ENCODE peak calls at places on chromosome 14, in nine cellular contexts. J, H, A, B, R, T, O, K and W are unnamed samples.

GRCh38 chr14:47020500-47020899 is 368.9 kb upstream of the RPL10L start:
- DNase-seq in B (no peak), R (no peak), A (no peak), K (no peak), O (no peak), J (no peak), H (no peak), T (no peak), W (no peak)

GRCh38 chr14:32702571-32702970 is 236.1 kb upstream of the NPAS3 start:
- DNase-seq in K (no peak), H (peak; percentile 40), B (no peak), A (peak; percentile 69), J (peak; percentile 68), R (peak; percentile 34), T (peak; percentile 49), O (peak; percentile 0), W (no peak)

GRCh38 chr14:56131865-56132830 is 13.9 kb downstream of the PELI2 start:
- DNase-seq in K (no peak), R (no peak), H (no peak), B (no peak), T (no peak), A (no peak), O (no peak), J (no peak), W (no peak)

GRCh38 chr14:89445252-89445973 is 28.4 kb upstream of the FOXN3 start:
- DNase-seq in J (no peak), B (no peak), K (no peak), T (no peak), A (no peak), R (no peak), H (no peak), O (no peak), W (no peak)

GRCh38 chr14:50783542-50783941 is 47.4 kb downstream of the NIN start:
- DNase-seq in R (no peak), A (no peak), H (no peak), B (no peak), T (no peak), O (no peak), K (no peak), J (no peak), W (no peak)

GRCh38 chr14:63398952-63399351 is 80.2 kb upstream of the GPHB5 start:
- DNase-seq in O (no peak), B (no peak), J (no peak), R (no peak), K (no peak), A (no peak), T (no peak), H (no peak), W (no peak)

GRCh38 chr14:36174767-36175424 is 1.6 kb downstream of the PTCSC3 start:
- DNase-seq in H (no peak), A (no peak), J (no peak), O (no peak), B (no peak), R (no peak), T (no peak), K (no peak), W (no peak)

GRCh38 chr14:77076118-77076631 is 21.9 kb upstream of the CIPC start:
- DNase-seq in K (no peak), R (peak; percentile 86), A (no peak), O (no peak), H (peak; percentile 96), B (no peak), J (peak; percentile 98), T (no peak), W (peak; percentile 96)

GRCh38 chr14:69004731-69005431 is 25.8 kb upstream of the ACTN1 start:
- DNase-seq in R (no peak), T (peak; percentile 12), A (no peak), B (no peak), H (peak; percentile 42), J (peak; percentile 24), O (no peak), K (no peak), W (no peak)

GRCh38 chr14:77074969-77075368 is 23.1 kb upstream of the CIPC start:
- DNase-seq in K (no peak), A (no peak), R (no peak), H (no peak), J (no peak), T (no peak), O (no peak), B (no peak), W (no peak)

GRCh38 chr14:58750321-58751269 is 112.8 kb downstream of the DACT1 start:
- DNase-seq in T (no peak), K (no peak), B (no peak), O (no peak), H (no peak), J (no peak), A (no peak), R (no peak), W (no peak)

GRCh38 chr14:32588448-32589320 is 259.6 kb downstream of the AKAP6 start:
- DNase-seq in T (peak; percentile 55), A (peak; percentile 20), K (no peak), H (peak; percentile 75), B (peak; percentile 16), O (no peak), R (no peak), J (peak; percentile 80), W (peak; percentile 67)

GRCh38 chr14:39472078-39472477 is 39.8 kb upstream of the FBXO33 start:
- DNase-seq in B (no peak), K (no peak), O (no peak), A (no peak), R (no peak), H (no peak), T (no peak), J (no peak), W (no peak)

GRCh38 chr14:32744811-32745445 is 193.8 kb upstream of the NPAS3 start:
- DNase-seq in A (no peak), O (no peak), B (no peak), R (no peak), J (no peak), T (peak; percentile 60), H (no peak), K (no peak), W (no peak)

GRCh38 chr14:53285064-53285463 is 131.9 kb upstream of the DDHD1 start:
- DNase-seq in A (no peak), T (no peak), H (no peak), R (no peak), B (no peak), K (no peak), O (no peak), J (no peak), W (no peak)

GRCh38 chr14:21105095-21105494 is 4.2 kb downstream of the TMEM253 start:
- DNase-seq in K (no peak), T (no peak), H (no peak), O (no peak), B (no peak), A (no peak), J (no peak), R (no peak), W (no peak)

GRCh38 chr14:63800651-63801385 is 52.0 kb upstream of the SYNE2 start:
- DNase-seq in R (no peak), H (no peak), T (peak; percentile 8), B (no peak), O (no peak), A (no peak), J (no peak), K (no peak), W (peak; percentile 40)

GRCh38 chr14:95663226-95663797 is 22.9 kb upstream of the TCL1B start:
- DNase-seq in H (no peak), T (no peak), J (no peak), R (no peak), B (no peak), A (no peak), K (no peak), O (no peak), W (no peak)

GRCh38 chr14:49623941-49624806 is 3.6 kb downstream of the MGAT2 start:
- DNase-seq in O (no peak), T (peak; percentile 83), H (no peak), J (no peak), B (no peak), K (no peak), R (no peak), A (no peak), W (peak; percentile 62)

GRCh38 chr14:99609245-99610117 is 5.5 kb upstream of the CCDC85C start:
- DNase-seq in A (no peak), K (no peak), O (no peak), B (no peak), H (no peak), J (no peak), R (no peak), T (no peak), W (no peak)

DNA sequence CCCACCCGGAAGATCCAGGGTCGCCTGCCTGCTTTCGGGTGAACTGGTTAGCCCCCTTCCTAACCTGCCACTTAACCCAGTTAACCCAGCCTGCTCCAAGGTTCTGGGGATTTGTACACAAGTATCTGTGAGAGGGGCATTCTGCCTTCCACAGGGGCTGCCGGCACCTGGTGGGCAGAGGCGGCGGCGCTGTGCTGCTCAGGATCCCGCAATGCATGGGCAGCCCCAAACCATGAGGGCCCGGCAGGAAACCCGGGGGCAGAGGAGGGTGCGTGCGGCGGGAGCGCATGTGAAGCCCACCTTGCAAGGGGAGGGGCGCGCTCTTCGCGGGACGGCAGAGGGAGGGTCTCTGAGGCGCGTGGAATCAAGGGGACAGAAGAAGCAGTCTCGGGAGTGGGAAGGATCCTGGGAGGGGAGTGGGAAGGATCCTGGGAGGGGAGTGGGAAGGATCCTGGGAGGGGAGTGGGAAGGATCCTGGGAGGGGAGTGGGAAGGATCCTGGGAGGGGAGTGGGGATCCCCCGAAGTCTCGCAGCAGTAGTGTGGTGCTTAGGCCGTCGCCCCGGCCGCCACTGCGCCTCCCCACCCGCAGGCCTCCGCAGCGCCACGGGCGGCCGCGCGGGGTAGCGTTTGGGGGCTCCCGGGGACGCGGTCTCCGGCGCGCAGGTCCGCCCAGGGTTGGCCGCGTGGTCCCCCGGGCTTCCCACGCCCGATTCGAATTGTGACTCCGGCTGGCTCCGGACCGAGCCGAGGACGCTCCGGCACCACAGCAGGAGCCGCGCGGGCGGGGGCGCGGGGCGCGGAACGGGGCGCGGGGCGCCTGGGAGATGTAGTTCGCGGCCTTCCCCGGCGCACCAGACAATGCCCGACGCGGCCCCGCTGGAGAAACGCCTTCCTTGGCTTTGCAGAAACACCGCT is 4.9 kb upstream of the MTA1 start:
- DNase-seq in H (peak; percentile 82), R (peak; percentile 86), K (no peak), A (peak; percentile 75), B (no peak), T (peak; percentile 9), O (peak; percentile 45), J (peak; percentile 66), W (no peak)
- TF ChIP-seq CTCF in H (peak; percentile 49), R (peak; percentile 83), K (peak; percentile 23), A (peak; percentile 36), B (no peak), T (peak; percentile 66), O (peak; percentile 82), J (peak; percentile 18), W (peak; percentile 32)

GRCh38 chr14:87888136-87888999 is 104.6 kb downstream of the GALC start:
- DNase-seq in T (peak; percentile 10), K (peak; percentile 19), O (no peak), J (peak; percentile 4), B (no peak), A (peak; percentile 84), H (no peak), R (no peak), W (peak; percentile 44)
- TF ChIP-seq CTCF in T (peak; percentile 50), K (peak; percentile 80), O (no peak), J (peak; percentile 35), B (peak; percentile 36), A (peak; percentile 78), H (peak; percentile 38), R (peak; percentile 31), W (peak; percentile 49)

GRCh38 chr14:103126873-103127304 is 3.6 kb downstream of the TNFAIP2 start:
- DNase-seq in H (peak; percentile 43), J (no peak), A (peak; percentile 81), B (no peak), O (no peak), R (peak; percentile 60), T (peak; percentile 54), K (no peak), W (peak; percentile 69)
- TF ChIP-seq CTCF in H (no peak), J (no peak), A (no peak), B (no peak), O (no peak), R (peak; percentile 36), T (peak; percentile 41), K (no peak), W (peak; percentile 9)

GRCh38 chr14:71050227-71050823 is 143.1 kb downstream of the PCNX1 start:
- DNase-seq in A (no peak), R (no peak), H (peak; percentile 27), J (peak; percentile 33), B (no peak), T (peak; percentile 38), O (no peak), K (no peak), W (peak; percentile 20)
- TF ChIP-seq CTCF in A (peak; percentile 37), R (peak; percentile 43), H (peak; percentile 41), J (peak; percentile 50), B (peak; percentile 29), T (peak; percentile 24), O (peak; percentile 61), K (no peak), W (peak; percentile 22)